ENCODE peak calls at places on chromosome 7, in four cellular contexts. One of them, this sample, is unnamed.

GRCh38 chr7:4436361-4436899 is 245.7 kb upstream of the FOXK1 start:
- DNase-seq in NCI-H1092: no peak
- DNase-seq in activated CD8-positive, alpha-beta memory T cell treated with anti-CD3 and anti-CD28 coated beads for 48 hours: no peak
- DNase-seq in activated T-helper 9 cell treated with anti-CD3 and anti-CD28 coated beads, Interleukin-2, amount 50 U/mL, for 16 hours: no peak
- DNase-seq in this sample: no peak

GRCh38 chr7:152893801-152894294 is 134.3 kb downstream of the ACTR3B start:
- DNase-seq in activated T-helper 9 cell treated with anti-CD3 and anti-CD28 coated beads, Interleukin-2, amount 50 U/mL, for 16 hours: no peak
- DNase-seq in NCI-H1092: no peak
- DNase-seq in activated CD8-positive, alpha-beta memory T cell treated with anti-CD3 and anti-CD28 coated beads for 48 hours: no peak
- DNase-seq in this sample: no peak

GRCh38 chr7:3956949-3957348 is 655.9 kb downstream of the SDK1 start:
- DNase-seq in NCI-H1092: no peak
- DNase-seq in activated CD8-positive, alpha-beta memory T cell treated with anti-CD3 and anti-CD28 coated beads for 48 hours: no peak
- DNase-seq in activated T-helper 9 cell treated with anti-CD3 and anti-CD28 coated beads, Interleukin-2, amount 50 U/mL, for 16 hours: no peak
- DNase-seq in this sample: no peak

GRCh38 chr7:976901-977325 is 1.6 kb upstream of the COX19 start:
- DNase-seq in NCI-H1092: no peak
- DNase-seq in activated CD8-positive, alpha-beta memory T cell treated with anti-CD3 and anti-CD28 coated beads for 48 hours: no peak
- DNase-seq in activated T-helper 9 cell treated with anti-CD3 and anti-CD28 coated beads, Interleukin-2, amount 50 U/mL, for 16 hours: no peak
- DNase-seq in this sample: no peak

GRCh38 chr7:141221007-141221612 is 147.2 kb downstream of the TMEM178B start:
- DNase-seq in activated T-helper 9 cell treated with anti-CD3 and anti-CD28 coated beads, Interleukin-2, amount 50 U/mL, for 16 hours: no peak
- DNase-seq in activated CD8-positive, alpha-beta memory T cell treated with anti-CD3 and anti-CD28 coated beads for 48 hours: no peak
- DNase-seq in NCI-H1092: no peak
- DNase-seq in this sample: no peak

GRCh38 chr7:69640925-69641594 is 42.8 kb downstream of the AUTS2 start:
- DNase-seq in activated CD8-positive, alpha-beta memory T cell treated with anti-CD3 and anti-CD28 coated beads for 48 hours: no peak
- DNase-seq in NCI-H1092: no peak
- DNase-seq in activated T-helper 9 cell treated with anti-CD3 and anti-CD28 coated beads, Interleukin-2, amount 50 U/mL, for 16 hours: no peak
- DNase-seq in this sample: no peak

GRCh38 chr7:50216626-50217025 is 87.9 kb upstream of the IKZF1 start:
- DNase-seq in NCI-H1092: no peak
- DNase-seq in activated T-helper 9 cell treated with anti-CD3 and anti-CD28 coated beads, Interleukin-2, amount 50 U/mL, for 16 hours: no peak
- DNase-seq in activated CD8-positive, alpha-beta memory T cell treated with anti-CD3 and anti-CD28 coated beads for 48 hours: no peak
- DNase-seq in this sample: no peak

GRCh38 chr7:12827219-12827821 is 139.9 kb downstream of the ARL4A start:
- DNase-seq in activated T-helper 9 cell treated with anti-CD3 and anti-CD28 coated beads, Interleukin-2, amount 50 U/mL, for 16 hours: no peak
- DNase-seq in NCI-H1092: no peak
- DNase-seq in activated CD8-positive, alpha-beta memory T cell treated with anti-CD3 and anti-CD28 coated beads for 48 hours: no peak
- DNase-seq in this sample: no peak

GRCh38 chr7:137934941-137935848 is 66.7 kb downstream of the CREB3L2 start:
- DNase-seq in NCI-H1092: no peak
- DNase-seq in activated T-helper 9 cell treated with anti-CD3 and anti-CD28 coated beads, Interleukin-2, amount 50 U/mL, for 16 hours: no peak
- DNase-seq in activated CD8-positive, alpha-beta memory T cell treated with anti-CD3 and anti-CD28 coated beads for 48 hours: no peak
- DNase-seq in this sample: peak

GRCh38 chr7:38052786-38053185 is 125.3 kb upstream of the STARD3NL start:
- DNase-seq in activated T-helper 9 cell treated with anti-CD3 and anti-CD28 coated beads, Interleukin-2, amount 50 U/mL, for 16 hours: no peak
- DNase-seq in activated CD8-positive, alpha-beta memory T cell treated with anti-CD3 and anti-CD28 coated beads for 48 hours: no peak
- DNase-seq in NCI-H1092: no peak
- DNase-seq in this sample: no peak

GRCh38 chr7:14834888-14835287 is 67.7 kb downstream of the DGKB start:
- DNase-seq in activated T-helper 9 cell treated with anti-CD3 and anti-CD28 coated beads, Interleukin-2, amount 50 U/mL, for 16 hours: no peak
- DNase-seq in activated CD8-positive, alpha-beta memory T cell treated with anti-CD3 and anti-CD28 coated beads for 48 hours: no peak
- DNase-seq in NCI-H1092: no peak
- DNase-seq in this sample: no peak

GRCh38 chr7:36430881-36431280 is 41.2 kb downstream of the ANLN start:
- DNase-seq in NCI-H1092: no peak
- DNase-seq in activated T-helper 9 cell treated with anti-CD3 and anti-CD28 coated beads, Interleukin-2, amount 50 U/mL, for 16 hours: no peak
- DNase-seq in activated CD8-positive, alpha-beta memory T cell treated with anti-CD3 and anti-CD28 coated beads for 48 hours: no peak
- DNase-seq in this sample: no peak

GRCh38 chr7:91620827-91621226 is 259.7 kb downstream of the MTERF1 start:
- DNase-seq in activated CD8-positive, alpha-beta memory T cell treated with anti-CD3 and anti-CD28 coated beads for 48 hours: no peak
- DNase-seq in NCI-H1092: no peak
- DNase-seq in activated T-helper 9 cell treated with anti-CD3 and anti-CD28 coated beads, Interleukin-2, amount 50 U/mL, for 16 hours: no peak
- DNase-seq in this sample: no peak

GRCh38 chr7:81190997-81191747 is 272.3 kb upstream of the SEMA3C start:
- DNase-seq in activated CD8-positive, alpha-beta memory T cell treated with anti-CD3 and anti-CD28 coated beads for 48 hours: no peak
- DNase-seq in activated T-helper 9 cell treated with anti-CD3 and anti-CD28 coated beads, Interleukin-2, amount 50 U/mL, for 16 hours: no peak
- DNase-seq in NCI-H1092: no peak
- DNase-seq in this sample: no peak

GRCh38 chr7:519429-519973 is at the start of gene PDGFA:
- DNase-seq in NCI-H1092: no peak
- DNase-seq in activated T-helper 9 cell treated with anti-CD3 and anti-CD28 coated beads, Interleukin-2, amount 50 U/mL, for 16 hours: no peak
- DNase-seq in activated CD8-positive, alpha-beta memory T cell treated with anti-CD3 and anti-CD28 coated beads for 48 hours: no peak
- DNase-seq in this sample: no peak

GRCh38 chr7:54880326-54880989 is 121.4 kb upstream of the SEC61G start:
- DNase-seq in activated CD8-positive, alpha-beta memory T cell treated with anti-CD3 and anti-CD28 coated beads for 48 hours: no peak
- DNase-seq in NCI-H1092: no peak
- DNase-seq in activated T-helper 9 cell treated with anti-CD3 and anti-CD28 coated beads, Interleukin-2, amount 50 U/mL, for 16 hours: no peak
- DNase-seq in this sample: no peak

GRCh38 chr7:133130166-133130565 is 48.3 kb upstream of the CHCHD3 start:
- DNase-seq in activated T-helper 9 cell treated with anti-CD3 and anti-CD28 coated beads, Interleukin-2, amount 50 U/mL, for 16 hours: no peak
- DNase-seq in NCI-H1092: no peak
- DNase-seq in activated CD8-positive, alpha-beta memory T cell treated with anti-CD3 and anti-CD28 coated beads for 48 hours: no peak
- DNase-seq in this sample: no peak

GRCh38 chr7:130254555-130254954 is 12.1 kb upstream of the CPA2 start:
- DNase-seq in activated CD8-positive, alpha-beta memory T cell treated with anti-CD3 and anti-CD28 coated beads for 48 hours: no peak
- DNase-seq in activated T-helper 9 cell treated with anti-CD3 and anti-CD28 coated beads, Interleukin-2, amount 50 U/mL, for 16 hours: no peak
- DNase-seq in NCI-H1092: no peak
- DNase-seq in this sample: no peak

GRCh38 chr7:33039257-33039904 is 23.2 kb downstream of the NT5C3A start:
- DNase-seq in NCI-H1092: no peak
- DNase-seq in activated T-helper 9 cell treated with anti-CD3 and anti-CD28 coated beads, Interleukin-2, amount 50 U/mL, for 16 hours: no peak
- DNase-seq in activated CD8-positive, alpha-beta memory T cell treated with anti-CD3 and anti-CD28 coated beads for 48 hours: no peak
- DNase-seq in this sample: no peak

GRCh38 chr7:45021604-45022296 is 21.7 kb downstream of the CCM2 start:
- DNase-seq in activated T-helper 9 cell treated with anti-CD3 and anti-CD28 coated beads, Interleukin-2, amount 50 U/mL, for 16 hours: no peak
- DNase-seq in activated CD8-positive, alpha-beta memory T cell treated with anti-CD3 and anti-CD28 coated beads for 48 hours: no peak
- DNase-seq in NCI-H1092: no peak
- DNase-seq in this sample: no peak

GRCh38 chr7:48045205-48045765 is 9.9 kb downstream of the C7orf57 start:
- DNase-seq in activated T-helper 9 cell treated with anti-CD3 and anti-CD28 coated beads, Interleukin-2, amount 50 U/mL, for 16 hours: no peak
- DNase-seq in NCI-H1092: no peak
- DNase-seq in activated CD8-positive, alpha-beta memory T cell treated with anti-CD3 and anti-CD28 coated beads for 48 hours: no peak
- DNase-seq in this sample: no peak

GRCh38 chr7:138584283-138584682 is 116.9 kb downstream of the SVOPL start:
- DNase-seq in activated CD8-positive, alpha-beta memory T cell treated with anti-CD3 and anti-CD28 coated beads for 48 hours: no peak
- DNase-seq in NCI-H1092: no peak
- DNase-seq in activated T-helper 9 cell treated with anti-CD3 and anti-CD28 coated beads, Interleukin-2, amount 50 U/mL, for 16 hours: no peak
- DNase-seq in this sample: no peak

GRCh38 chr7:38163671-38164070 is 14.4 kb upstream of the STARD3NL start:
- DNase-seq in NCI-H1092: no peak
- DNase-seq in activated CD8-positive, alpha-beta memory T cell treated with anti-CD3 and anti-CD28 coated beads for 48 hours: no peak
- DNase-seq in activated T-helper 9 cell treated with anti-CD3 and anti-CD28 coated beads, Interleukin-2, amount 50 U/mL, for 16 hours: no peak
- DNase-seq in this sample: no peak

GRCh38 chr7:93622036-93622714 is 47.7 kb upstream of the CALCR start:
- DNase-seq in NCI-H1092: peak
- DNase-seq in activated T-helper 9 cell treated with anti-CD3 and anti-CD28 coated beads, Interleukin-2, amount 50 U/mL, for 16 hours: no peak
- DNase-seq in activated CD8-positive, alpha-beta memory T cell treated with anti-CD3 and anti-CD28 coated beads for 48 hours: no peak
- DNase-seq in this sample: no peak

GRCh38 chr7:34322841-34323240 is 335.2 kb upstream of the NPSR1 start:
- DNase-seq in NCI-H1092: no peak
- DNase-seq in activated CD8-positive, alpha-beta memory T cell treated with anti-CD3 and anti-CD28 coated beads for 48 hours: no peak
- DNase-seq in activated T-helper 9 cell treated with anti-CD3 and anti-CD28 coated beads, Interleukin-2, amount 50 U/mL, for 16 hours: no peak
- DNase-seq in this sample: no peak

GRCh38 chr7:136057509-136057908 is 80.3 kb upstream of the MTPN start:
- DNase-seq in NCI-H1092: no peak
- DNase-seq in activated CD8-positive, alpha-beta memory T cell treated with anti-CD3 and anti-CD28 coated beads for 48 hours: no peak
- DNase-seq in activated T-helper 9 cell treated with anti-CD3 and anti-CD28 coated beads, Interleukin-2, amount 50 U/mL, for 16 hours: no peak
- DNase-seq in this sample: no peak

GRCh38 chr7:1853619-1854520 is 183.8 kb downstream of the ELFN1 start:
- DNase-seq in NCI-H1092: no peak
- DNase-seq in activated CD8-positive, alpha-beta memory T cell treated with anti-CD3 and anti-CD28 coated beads for 48 hours: no peak
- DNase-seq in activated T-helper 9 cell treated with anti-CD3 and anti-CD28 coated beads, Interleukin-2, amount 50 U/mL, for 16 hours: no peak
- DNase-seq in this sample: no peak

GRCh38 chr7:142808802-142809583 is 38.2 kb downstream of the PRSS2 start:
- DNase-seq in activated T-helper 9 cell treated with anti-CD3 and anti-CD28 coated beads, Interleukin-2, amount 50 U/mL, for 16 hours: peak
- DNase-seq in NCI-H1092: no peak
- DNase-seq in activated CD8-positive, alpha-beta memory T cell treated with anti-CD3 and anti-CD28 coated beads for 48 hours: peak
- DNase-seq in this sample: peak

GRCh38 chr7:75989084-75989725 is 5.2 kb downstream of the TMEM120A start:
- DNase-seq in NCI-H1092: no peak
- DNase-seq in activated CD8-positive, alpha-beta memory T cell treated with anti-CD3 and anti-CD28 coated beads for 48 hours: no peak
- DNase-seq in activated T-helper 9 cell treated with anti-CD3 and anti-CD28 coated beads, Interleukin-2, amount 50 U/mL, for 16 hours: no peak
- DNase-seq in this sample: no peak

GRCh38 chr7:101564778-101565211 is 64.3 kb downstream of the MYL10 start:
- DNase-seq in activated CD8-positive, alpha-beta memory T cell treated with anti-CD3 and anti-CD28 coated beads for 48 hours: no peak
- DNase-seq in activated T-helper 9 cell treated with anti-CD3 and anti-CD28 coated beads, Interleukin-2, amount 50 U/mL, for 16 hours: no peak
- DNase-seq in NCI-H1092: no peak
- DNase-seq in this sample: no peak